ENCODE peak calls at places on chromosomes 13 and 19, in five cellular contexts. Y is psoas muscle, E is SK-N-SH, N is cardiac muscle cell, U is left ventricle myocardium inferior. D is an unnamed sample. For H3K36me3, the result is how much of the 10 kb centered on the place peaks cover.

GRCh38 chr13:39401091-39401647 is 201.8 kb downstream of the LHFPL6 start:
- DNase-seq in Y (no peak), E (no peak), N (no peak), U (no peak), D (no peak)

GRCh38 chr19:39970424-39970673 is 616 bp upstream of the PSMC4 start:
- DNase-seq in Y (no peak), E (no peak), N (no peak), U (no peak), D (no peak)

GRCh38 chr13:98524391-98524790 is 52.5 kb downstream of the STK24 start:
- DNase-seq in Y (no peak), E (no peak), N (no peak), U (no peak), D (no peak)

GRCh38 chr19:45038931-45039893 is at the start of gene CLASRP:
- DNase-seq in Y (peak), E (peak), N (peak), U (peak), D (peak)

GRCh38 chr13:87661471-87661870 is 9.7 kb upstream of the SLITRK5 start:
- DNase-seq in Y (no peak), E (no peak), N (no peak), U (no peak), D (peak)

GRCh38 chr19:12202250-12202649 is 39.4 kb downstream of the ZNF136 start:
- DNase-seq in Y (no peak), E (no peak), N (peak), U (peak), D (no peak)

GRCh38 chr13:82216165-82216564 is 1666.1 kb downstream of the SLITRK1 start:
- DNase-seq in Y (no peak), E (no peak), N (no peak), U (no peak), D (no peak)

GRCh38 chr13:46578590-46578975 is 25.6 kb downstream of the LRCH1 start:
- DNase-seq in Y (no peak), E (no peak), N (no peak), U (no peak), D (no peak)

GRCh38 chr13:51644649-51645048 is 60.4 kb downstream of the WDFY2 start:
- DNase-seq in Y (no peak), E (no peak), N (no peak), U (no peak), D (no peak)

GRCh38 chr19:19113040-19113541 is 25.2 kb downstream of the TMEM161A start:
- DNase-seq in Y (no peak), E (peak), N (peak), U (no peak), D (peak)

GRCh38 chr13:102658678-102659077 is 36.2 kb downstream of the METTL21C start:
- DNase-seq in Y (no peak), E (no peak), N (no peak), U (no peak), D (no peak)

GRCh38 chr13:44810067-44810840 is 179.0 kb downstream of the NUFIP1 start:
- DNase-seq in Y (no peak), E (peak), N (peak), U (no peak), D (peak)

GRCh38 chr13:29954082-29955043 is 103.9 kb upstream of the UBL3 start:
- DNase-seq in Y (no peak), E (no peak), N (no peak), U (no peak), D (no peak)

GRCh38 chr19:43563816-43564215 is 11.5 kb downstream of the XRCC1 start:
- DNase-seq in Y (no peak), E (no peak), N (no peak), U (no peak), D (no peak)

GRCh38 chr19:42132030-42132628 is at the start of gene POU2F2:
- DNase-seq in Y (peak), E (no peak), N (no peak), U (peak), D (no peak)

GRCh38 chr19:44566984-44567383 is 37.5 kb upstream of the CEACAM20 start:
- DNase-seq in Y (no peak), E (no peak), N (no peak), U (no peak), D (no peak)

GRCh38 chr13:31768351-31768750 is 29.0 kb downstream of the RXFP2 start:
- DNase-seq in Y (no peak), E (no peak), N (no peak), U (no peak), D (no peak)

GRCh38 chr13:100510208-100510997 is 78.2 kb downstream of the GGACT start:
- DNase-seq in Y (no peak), E (peak), N (no peak), U (no peak), D (no peak)

GRCh38 chr19:48770223-48770622 is 14.9 kb downstream of the FGF21 start:
- DNase-seq in Y (no peak), E (no peak), N (no peak), U (no peak), D (no peak)

GRCh38 chr13:30963794-30964193 is 31.3 kb downstream of the TEX26 start:
- DNase-seq in Y (no peak), E (no peak), N (peak), U (no peak), D (no peak)

DNA sequence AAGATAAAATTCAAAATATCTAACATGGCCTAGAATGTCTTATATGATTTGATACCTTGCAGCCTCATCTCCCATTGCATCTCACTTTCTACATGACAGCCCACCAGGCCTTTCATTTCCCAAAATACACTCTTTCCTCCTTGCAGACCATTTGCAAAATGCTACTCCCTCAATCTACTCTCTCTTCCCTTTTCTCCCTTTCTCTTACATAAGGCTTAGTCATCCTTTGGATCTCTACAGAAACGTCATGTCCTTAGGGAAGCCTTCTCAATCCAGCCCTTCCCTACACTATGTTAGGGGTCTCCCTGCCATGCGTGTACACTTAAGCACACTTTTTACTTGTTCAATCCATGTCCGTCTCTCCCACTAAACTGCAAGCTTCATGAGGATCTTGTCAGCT is 11.8 kb upstream of the WBP4 start:
- DNase-seq in Y (no peak), E (no peak), N (no peak), U (no peak), D (no peak)
- H3K4me3 ChIP-seq in Y (no peak), E (no peak), N (no peak), U (no peak), D (no peak)

DNA sequence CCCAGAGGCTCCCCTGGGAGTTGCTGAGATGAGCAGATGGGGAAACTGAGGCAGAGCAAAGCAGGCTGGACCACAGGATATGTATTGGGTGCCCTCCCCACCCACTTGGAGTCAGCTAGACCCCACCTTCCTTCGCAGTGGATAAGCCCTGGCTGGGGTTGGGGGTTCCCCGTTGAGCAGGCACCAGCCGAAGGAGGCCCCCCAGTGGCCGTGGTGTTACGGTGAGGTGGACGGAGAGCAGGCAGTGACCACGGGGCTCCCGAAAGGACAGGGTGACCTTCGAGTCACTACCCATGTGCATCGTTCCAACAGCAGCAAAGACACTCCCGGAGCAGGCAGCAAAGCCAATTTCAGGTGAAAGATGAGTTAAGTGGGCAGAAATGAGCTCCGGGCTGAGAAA is 62.4 kb upstream of the ADGRE5 start:
- DNase-seq in Y (peak), E (peak), N (peak), U (no peak), D (no peak)
- TF ChIP-seq CTCF in Y (no peak), E (peak), N (peak), U (peak), D (peak)

GRCh38 chr19:58128041-58128685 is 22.4 kb downstream of the ZNF329 start:
- DNase-seq in Y (no peak), E (no peak), N (no peak), U (no peak), D (no peak)
- H3K36me3 ChIP-seq in Y (under half), E (under half), N (under half), U (half or more), D (under half)

GRCh38 chr19:38209152-38209551 is 14.9 kb downstream of the DPF1 start:
- DNase-seq in Y (no peak), E (no peak), N (no peak), U (no peak), D (no peak)
- H3K4me3 ChIP-seq in Y (no peak), E (no peak), N (no peak), U (peak), D (no peak)

DNA sequence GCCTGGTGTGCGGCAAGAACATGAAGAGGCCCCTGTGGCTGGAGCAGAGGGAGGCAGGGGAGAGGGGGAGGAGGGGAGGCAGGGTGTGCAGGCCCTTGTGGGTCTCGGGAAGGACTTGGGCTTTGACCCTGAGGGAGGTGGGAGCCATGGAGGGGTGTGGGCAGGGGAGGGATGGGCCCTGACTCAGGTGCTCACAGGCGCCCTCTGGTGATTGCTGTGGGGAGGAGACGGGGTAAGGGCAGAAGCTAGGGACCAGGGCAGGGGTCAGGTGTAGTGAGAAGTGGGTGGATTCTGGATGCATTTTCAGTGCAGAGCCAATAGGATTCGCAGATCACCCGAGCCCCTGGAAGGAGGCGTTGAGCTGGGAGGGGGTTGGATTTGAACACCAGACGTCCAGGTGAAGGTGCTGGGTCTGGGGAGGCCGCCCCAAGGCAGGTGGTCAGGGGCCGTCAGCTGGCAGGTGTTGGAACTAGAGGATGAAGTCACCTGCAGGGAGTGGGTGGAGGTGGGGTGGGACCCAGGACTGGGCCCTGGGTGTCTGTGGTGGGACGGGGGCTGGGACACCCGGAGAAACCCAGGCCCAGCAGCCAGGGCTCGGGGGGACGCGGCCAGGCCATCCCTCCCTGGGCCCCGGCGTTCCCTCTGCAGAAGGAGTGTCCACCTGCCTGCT is 185.4 kb downstream of the KDM4B start:
- DNase-seq in Y (no peak), E (peak), N (peak), U (no peak), D (peak)
- TF ChIP-seq CTCF in Y (peak), E (peak), N (peak), U (peak), D (peak)

GRCh38 chr19:6849876-6850275 is 37.5 kb upstream of the ADGRE1 start:
- DNase-seq in Y (no peak), E (no peak), N (no peak), U (no peak), D (no peak)

GRCh38 chr19:6852001-6852400 is 35.4 kb upstream of the ADGRE1 start:
- DNase-seq in Y (no peak), E (no peak), N (no peak), U (no peak), D (no peak)

GRCh38 chr19:6853868-6854267 is 33.5 kb upstream of the ADGRE1 start:
- DNase-seq in Y (no peak), E (no peak), N (no peak), U (no peak), D (no peak)

GRCh38 chr19:6848986-6849385 is 38.4 kb upstream of the ADGRE1 start:
- DNase-seq in Y (no peak), E (no peak), N (no peak), U (no peak), D (no peak)

GRCh38 chr19:6851359-6851758 is 36.0 kb upstream of the ADGRE1 start:
- DNase-seq in Y (no peak), E (no peak), N (no peak), U (no peak), D (no peak)
- H3K36me3 ChIP-seq in Y (under half), E (under half), N (under half), U (under half), D (under half)

D was measured in BE2C.